ENCODE peak calls at places on chromosomes 1 and 21, in five cellular contexts. I is GM12892, T is H1, M is GM12878, O is K562. U is an unnamed sample.

GRCh38 chr1:244112046-244112445 is 61.0 kb downstream of the ZBTB18 start:
- DNase-seq in I (no peak), T (no peak), M (no peak), O (no peak), U (no peak)

GRCh38 chr1:172775598-172776570 is 117.0 kb downstream of the FASLG start:
- DNase-seq in I (no peak), T (no peak), M (no peak), O (no peak), U (no peak)

GRCh38 chr1:27496604-27497155 is 6.7 kb upstream of the WASF2 start:
- DNase-seq in I (no peak), T (peak), M (no peak), O (no peak), U (no peak)

GRCh38 chr1:29478046-29478791 is 241.9 kb downstream of the PTPRU start:
- DNase-seq in I (no peak), T (peak), M (no peak), O (no peak), U (no peak)

GRCh38 chr1:242025681-242026080 is 26.8 kb upstream of the MAP1LC3C start:
- DNase-seq in I (no peak), T (no peak), M (no peak), O (no peak), U (no peak)

GRCh38 chr1:217535601-217536377 is 95.1 kb downstream of the GPATCH2 start:
- DNase-seq in I (no peak), T (no peak), M (no peak), O (no peak), U (no peak)

GRCh38 chr1:113871597-113872113 is at the start of gene PTPN22:
- DNase-seq in I (no peak), T (no peak), M (peak), O (peak), U (no peak)

GRCh38 chr1:212386029-212386428 is 28.7 kb downstream of the PACC1 start:
- DNase-seq in I (no peak), T (peak), M (no peak), O (no peak), U (no peak)

GRCh38 chr1:151047591-151047924 is at the start of gene C1orf56:
- DNase-seq in I (peak), T (peak), M (no peak), O (peak), U (peak)

GRCh38 chr1:35605882-35606182 is 32.7 kb downstream of the TFAP2E start:
- DNase-seq in I (no peak), T (no peak), M (no peak), O (no peak), U (no peak)

GRCh38 chr1:36377776-36378175 is 7.9 kb downstream of the STK40 start:
- DNase-seq in I (no peak), T (no peak), M (no peak), O (no peak), U (no peak)

GRCh38 chr1:152654110-152654509 is 9.1 kb upstream of the LCE2D start:
- DNase-seq in I (peak), T (peak), M (no peak), O (peak), U (peak)

GRCh38 chr1:163970699-163971098 is 588.3 kb upstream of the PBX1 start:
- DNase-seq in I (no peak), T (no peak), M (no peak), O (no peak), U (no peak)

GRCh38 chr1:234102591-234102990 is 198.1 kb downstream of the SLC35F3 start:
- DNase-seq in I (no peak), T (no peak), M (no peak), O (no peak), U (no peak)

GRCh38 chr21:38380391-38381137 is 117.7 kb downstream of the ERG start:
- DNase-seq in I (no peak), T (no peak), M (no peak), O (no peak), U (no peak)

GRCh38 chr1:198253668-198254067 is 96.9 kb downstream of the NEK7 start:
- DNase-seq in I (peak), T (no peak), M (peak), O (peak), U (no peak)

GRCh38 chr1:116153692-116154031 is 42.5 kb downstream of the MAB21L3 start:
- DNase-seq in I (no peak), T (no peak), M (no peak), O (no peak), U (no peak)

GRCh38 chr1:119364640-119365039 is 3.9 kb upstream of the HAO2 start:
- DNase-seq in I (no peak), T (no peak), M (no peak), O (no peak), U (no peak)

GRCh38 chr1:48530727-48531351 is 58.8 kb upstream of the SPATA6 start:
- DNase-seq in I (peak), T (peak), M (no peak), O (peak), U (peak)

GRCh38 chr1:232891116-232891515 is 59.3 kb upstream of the NTPCR start:
- DNase-seq in I (no peak), T (no peak), M (no peak), O (no peak), U (no peak)

GRCh38 chr21:38037416-38037815 is 121.2 kb upstream of the KCNJ6 start:
- DNase-seq in I (no peak), T (no peak), M (no peak), O (no peak), U (no peak)

GRCh38 chr1:151958959-151959358 is 34.7 kb downstream of the S100A10 start:
- DNase-seq in I (no peak), T (no peak), M (no peak), O (no peak), U (no peak)

GRCh38 chr1:5913876-5914275 is 78.3 kb downstream of the NPHP4 start:
- DNase-seq in I (no peak), T (peak), M (no peak), O (no peak), U (no peak)

GRCh38 chr1:182084487-182085316 is 23.2 kb upstream of the ZNF648 start:
- DNase-seq in I (peak), T (peak), M (no peak), O (peak), U (peak)

GRCh38 chr1:40896482-40896881 is 34.3 kb upstream of the CITED4 start:
- DNase-seq in I (no peak), T (no peak), M (no peak), O (no peak), U (no peak)

GRCh38 chr1:36108314-36108713 is 16.7 kb downstream of the COL8A2 start:
- DNase-seq in I (no peak), T (no peak), M (no peak), O (no peak), U (no peak)

GRCh38 chr1:3676581-3677410 is 24.5 kb downstream of the TP73 start:
- DNase-seq in I (peak), T (no peak), M (peak), O (no peak), U (peak)

GRCh38 chr1:9231648-9232332 is 2.8 kb upstream of the H6PD start:
- DNase-seq in I (no peak), T (no peak), M (no peak), O (no peak), U (no peak)

GRCh38 chr1:234704106-234704887 is 94.3 kb upstream of the IRF2BP2 start:
- DNase-seq in I (no peak), T (peak), M (no peak), O (no peak), U (no peak)

GRCh38 chr1:203992440-203992839 is 80.5 kb upstream of the SOX13 start:
- DNase-seq in I (no peak), T (no peak), M (no peak), O (no peak), U (no peak)

GRCh38 chr1:64505944-64506658 is 36.2 kb downstream of the CACHD1 start:
- DNase-seq in I (no peak), T (no peak), M (no peak), O (peak), U (no peak)

DNA sequence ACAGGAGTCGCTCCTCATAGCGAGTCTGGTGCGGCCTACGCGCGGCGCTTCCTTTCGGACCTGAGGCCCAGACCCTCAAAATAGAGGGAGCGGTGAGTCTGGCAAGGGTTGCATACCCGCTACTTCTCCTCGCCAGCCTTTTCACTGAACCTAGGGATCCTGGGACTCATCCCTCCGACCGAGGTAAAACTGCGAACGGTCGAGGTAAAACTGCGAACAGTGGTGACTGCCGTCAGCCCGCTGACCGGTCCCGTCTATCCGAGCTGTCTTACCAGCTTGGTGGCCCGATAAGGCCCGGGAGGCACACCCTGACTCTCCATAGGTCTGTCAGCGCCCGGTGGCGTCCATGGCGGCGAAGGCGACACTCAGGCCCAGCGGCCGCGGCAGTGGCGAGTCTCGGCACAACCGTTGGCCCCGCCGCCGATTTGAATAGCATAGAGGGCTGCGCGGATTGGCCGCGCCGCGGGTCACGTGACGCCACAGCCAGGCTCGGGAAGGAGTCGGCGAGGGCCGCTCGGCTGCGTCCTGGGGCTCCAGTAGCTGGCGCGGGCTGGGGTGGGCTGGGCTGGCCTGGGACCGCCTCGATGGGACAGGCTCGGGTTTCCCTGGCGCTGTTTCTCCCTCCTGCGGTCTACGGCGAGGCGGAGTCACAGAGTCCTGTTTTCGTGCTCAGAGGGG is at the start of gene DEPDC1:
- DNase-seq in I (peak), T (peak), M (peak), O (peak), U (peak)
- TF ChIP-seq POLR2A in I (peak), T (peak), M (peak), O (peak), U (peak)

DNA sequence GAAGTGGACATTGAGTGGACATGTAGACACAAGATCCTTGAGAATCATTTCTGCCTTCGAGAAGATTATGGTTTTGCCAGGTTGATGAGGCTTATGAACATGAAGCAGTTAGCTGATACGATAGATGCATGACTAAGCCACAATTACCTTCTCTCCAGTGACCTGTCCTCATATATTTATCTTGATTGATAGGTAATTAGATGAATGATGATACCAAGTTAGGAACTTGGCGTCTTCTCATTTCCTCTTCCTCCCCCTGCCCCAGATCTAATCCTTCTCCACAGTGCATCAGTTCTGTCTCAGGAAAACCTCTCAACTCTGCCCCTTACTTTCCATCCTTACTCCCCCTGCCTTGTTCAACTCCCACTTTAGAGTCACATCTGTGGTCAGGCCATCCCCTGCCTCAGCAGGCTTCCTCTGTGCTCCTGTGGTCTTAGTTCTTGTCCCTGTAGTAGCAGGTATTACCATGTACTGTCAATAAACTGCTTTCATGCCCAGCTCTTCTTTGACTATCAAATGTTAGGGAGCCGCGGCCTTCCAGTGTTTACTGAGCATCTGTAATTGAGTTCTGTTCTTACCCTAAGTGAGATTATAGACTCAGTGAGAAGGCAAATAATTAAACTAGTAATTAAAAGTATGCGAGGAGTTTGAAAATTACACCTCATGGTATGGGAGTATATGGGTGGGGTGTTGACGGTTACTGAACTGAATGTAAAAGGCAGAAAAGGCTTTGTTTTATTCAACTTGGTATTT is 5.1 kb downstream of the ST6GALNAC3 start:
- DNase-seq in I (no peak), T (no peak), M (no peak), O (no peak), U (no peak)
- TF ChIP-seq TAF1 in I (no peak), T (no peak), M (no peak), O (no peak), U (no peak)

DNA sequence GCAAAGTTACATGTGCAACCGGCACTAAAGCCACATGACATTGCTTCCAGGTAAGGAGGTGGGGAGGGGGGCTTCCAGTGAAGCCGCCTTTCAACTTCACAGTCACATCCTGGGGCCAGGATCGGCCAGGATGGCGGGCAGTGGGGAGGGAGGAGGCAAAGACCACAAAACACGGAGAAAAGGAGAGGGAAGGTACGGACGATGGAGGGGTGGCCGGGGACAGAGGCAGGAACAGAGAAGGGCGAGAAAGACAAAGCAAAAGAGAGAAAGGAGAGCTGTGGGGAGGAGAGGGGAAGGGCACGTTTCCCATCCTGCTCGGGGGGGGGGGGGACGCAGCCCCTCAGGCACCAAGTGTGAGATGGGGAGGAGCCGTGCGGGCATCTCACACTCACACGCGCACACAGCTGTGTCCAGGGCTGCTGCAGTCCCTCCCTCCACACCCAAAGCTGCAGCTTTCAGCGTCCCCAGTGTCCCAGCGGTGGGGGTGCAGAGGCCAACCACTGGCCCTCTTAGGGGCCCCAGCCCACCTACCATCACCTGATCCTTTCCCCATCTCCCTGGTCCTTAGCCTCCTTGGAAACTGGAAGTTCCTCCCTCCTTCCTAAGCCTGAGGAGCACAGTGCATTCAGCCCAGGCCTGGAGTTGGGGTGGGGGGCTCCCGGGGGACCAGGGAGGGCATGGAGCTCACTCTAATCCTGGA is 2.4 kb downstream of the SH2D5 start:
- DNase-seq in I (no peak), T (peak), M (no peak), O (no peak), U (no peak)
- TF ChIP-seq POLR2A in I (no peak), T (no peak), M (no peak), O (no peak), U (no peak)

DNA sequence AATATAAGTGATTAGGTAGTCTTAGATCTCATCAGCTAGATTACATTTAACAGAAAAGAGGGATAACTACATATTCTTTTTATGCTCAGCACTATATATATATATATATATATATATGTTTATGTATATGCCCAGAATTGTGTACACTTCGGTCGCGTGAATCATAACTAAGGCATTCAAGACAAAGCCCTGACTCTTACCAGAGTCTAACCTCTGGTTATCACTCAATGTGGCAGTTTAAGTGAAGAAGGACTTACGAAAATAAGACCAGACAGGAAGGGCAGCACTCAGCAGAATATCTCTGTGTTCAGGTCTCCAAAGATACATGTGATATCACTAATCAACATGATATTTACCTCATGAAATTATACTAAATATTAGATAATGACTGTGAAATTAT is 1326.7 kb downstream of the MRPL39 start:
- DNase-seq in I (no peak), T (no peak), M (no peak), O (no peak), U (no peak)
- TF ChIP-seq TAF1 in I (no peak), T (no peak), M (no peak), O (no peak), U (no peak)